ENCODE peak calls at places on chromosomes 4 and X, in five cellular contexts. One of them, this sample, is unnamed.

GRCh38 chrX:119502727-119503483 is 34.7 kb downstream of the SLC25A5 start:
- DNase-seq in effector memory CD8-positive, alpha-beta T cell: no peak
- DNase-seq in activated T-helper 1 cell treated with anti-CD3 and anti-CD28 coated beads, Interleukin-12 subunit alpha, Interleukin-12 subunit beta, Interleukin-2, Interleukin-4 antibody, amounts not matched to agents 30 ng/mL and 10 ng/mL and 1 ng/mL, durations not matched to agents 14 hours and 24 hours and 36 hours: peak; percentile 1
- DNase-seq in right atrium auricular region: no peak
- DNase-seq in HuH-7: no peak
- DNase-seq in this sample: no peak

GRCh38 chr4:146340798-146341197 is 126.5 kb downstream of the REELD1 start:
- DNase-seq in activated T-helper 1 cell treated with anti-CD3 and anti-CD28 coated beads, Interleukin-12 subunit alpha, Interleukin-12 subunit beta, Interleukin-2, Interleukin-4 antibody, amounts not matched to agents 30 ng/mL and 10 ng/mL and 1 ng/mL, durations not matched to agents 14 hours and 24 hours and 36 hours: no peak
- DNase-seq in effector memory CD8-positive, alpha-beta T cell: no peak
- DNase-seq in HuH-7: no peak
- DNase-seq in right atrium auricular region: no peak
- DNase-seq in this sample: no peak

GRCh38 chr4:107685740-107686139 is 34.3 kb downstream of the PAPSS1 start:
- DNase-seq in effector memory CD8-positive, alpha-beta T cell: no peak
- DNase-seq in right atrium auricular region: no peak
- DNase-seq in HuH-7: no peak
- DNase-seq in activated T-helper 1 cell treated with anti-CD3 and anti-CD28 coated beads, Interleukin-12 subunit alpha, Interleukin-12 subunit beta, Interleukin-2, Interleukin-4 antibody, amounts not matched to agents 30 ng/mL and 10 ng/mL and 1 ng/mL, durations not matched to agents 14 hours and 24 hours and 36 hours: no peak
- DNase-seq in this sample: no peak

GRCh38 chrX:397575-397974 is 10.9 kb upstream of the PPP2R3B start:
- DNase-seq in right atrium auricular region: no peak
- DNase-seq in HuH-7: no peak
- DNase-seq in activated T-helper 1 cell treated with anti-CD3 and anti-CD28 coated beads, Interleukin-12 subunit alpha, Interleukin-12 subunit beta, Interleukin-2, Interleukin-4 antibody, amounts not matched to agents 30 ng/mL and 10 ng/mL and 1 ng/mL, durations not matched to agents 14 hours and 24 hours and 36 hours: no peak
- DNase-seq in effector memory CD8-positive, alpha-beta T cell: no peak
- DNase-seq in this sample: no peak

GRCh38 chr4:139030614-139031235 is 15.1 kb downstream of the NOCT start:
- DNase-seq in activated T-helper 1 cell treated with anti-CD3 and anti-CD28 coated beads, Interleukin-12 subunit alpha, Interleukin-12 subunit beta, Interleukin-2, Interleukin-4 antibody, amounts not matched to agents 30 ng/mL and 10 ng/mL and 1 ng/mL, durations not matched to agents 14 hours and 24 hours and 36 hours: peak; percentile 55
- DNase-seq in HuH-7: peak; percentile 52
- DNase-seq in right atrium auricular region: peak; percentile 82
- DNase-seq in effector memory CD8-positive, alpha-beta T cell: peak; percentile 79
- DNase-seq in this sample: peak; percentile 72

GRCh38 chr4:163863082-163863481 is 368.6 kb downstream of the TMA16 start:
- DNase-seq in effector memory CD8-positive, alpha-beta T cell: no peak
- DNase-seq in HuH-7: no peak
- DNase-seq in right atrium auricular region: no peak
- DNase-seq in activated T-helper 1 cell treated with anti-CD3 and anti-CD28 coated beads, Interleukin-12 subunit alpha, Interleukin-12 subunit beta, Interleukin-2, Interleukin-4 antibody, amounts not matched to agents 30 ng/mL and 10 ng/mL and 1 ng/mL, durations not matched to agents 14 hours and 24 hours and 36 hours: no peak
- DNase-seq in this sample: no peak

GRCh38 chr4:7792616-7793015 is 147.0 kb downstream of the AFAP1 start:
- DNase-seq in HuH-7: no peak
- DNase-seq in effector memory CD8-positive, alpha-beta T cell: no peak
- DNase-seq in activated T-helper 1 cell treated with anti-CD3 and anti-CD28 coated beads, Interleukin-12 subunit alpha, Interleukin-12 subunit beta, Interleukin-2, Interleukin-4 antibody, amounts not matched to agents 30 ng/mL and 10 ng/mL and 1 ng/mL, durations not matched to agents 14 hours and 24 hours and 36 hours: no peak
- DNase-seq in right atrium auricular region: no peak
- DNase-seq in this sample: no peak

GRCh38 chr4:122010610-122011009 is 58.8 kb upstream of the TRPC3 start:
- DNase-seq in activated T-helper 1 cell treated with anti-CD3 and anti-CD28 coated beads, Interleukin-12 subunit alpha, Interleukin-12 subunit beta, Interleukin-2, Interleukin-4 antibody, amounts not matched to agents 30 ng/mL and 10 ng/mL and 1 ng/mL, durations not matched to agents 14 hours and 24 hours and 36 hours: no peak
- DNase-seq in HuH-7: no peak
- DNase-seq in right atrium auricular region: no peak
- DNase-seq in effector memory CD8-positive, alpha-beta T cell: no peak
- DNase-seq in this sample: no peak

GRCh38 chr4:137367608-137368007 is 164.7 kb downstream of the PCDH18 start:
- DNase-seq in right atrium auricular region: no peak
- DNase-seq in HuH-7: no peak
- DNase-seq in activated T-helper 1 cell treated with anti-CD3 and anti-CD28 coated beads, Interleukin-12 subunit alpha, Interleukin-12 subunit beta, Interleukin-2, Interleukin-4 antibody, amounts not matched to agents 30 ng/mL and 10 ng/mL and 1 ng/mL, durations not matched to agents 14 hours and 24 hours and 36 hours: no peak
- DNase-seq in effector memory CD8-positive, alpha-beta T cell: no peak
- DNase-seq in this sample: no peak

GRCh38 chr4:180665994-180666818 is 1577.0 kb upstream of the TENM3 start:
- DNase-seq in HuH-7: peak; percentile 3
- DNase-seq in effector memory CD8-positive, alpha-beta T cell: no peak
- DNase-seq in right atrium auricular region: no peak
- DNase-seq in activated T-helper 1 cell treated with anti-CD3 and anti-CD28 coated beads, Interleukin-12 subunit alpha, Interleukin-12 subunit beta, Interleukin-2, Interleukin-4 antibody, amounts not matched to agents 30 ng/mL and 10 ng/mL and 1 ng/mL, durations not matched to agents 14 hours and 24 hours and 36 hours: no peak
- DNase-seq in this sample: no peak

GRCh38 chrX:43718081-43718480 is 62.0 kb downstream of the MAOA start:
- DNase-seq in effector memory CD8-positive, alpha-beta T cell: no peak
- DNase-seq in activated T-helper 1 cell treated with anti-CD3 and anti-CD28 coated beads, Interleukin-12 subunit alpha, Interleukin-12 subunit beta, Interleukin-2, Interleukin-4 antibody, amounts not matched to agents 30 ng/mL and 10 ng/mL and 1 ng/mL, durations not matched to agents 14 hours and 24 hours and 36 hours: no peak
- DNase-seq in right atrium auricular region: no peak
- DNase-seq in HuH-7: no peak
- DNase-seq in this sample: no peak

GRCh38 chrX:54695816-54696487 is 102.1 kb downstream of the ITIH6 start:
- DNase-seq in right atrium auricular region: no peak
- DNase-seq in HuH-7: no peak
- DNase-seq in activated T-helper 1 cell treated with anti-CD3 and anti-CD28 coated beads, Interleukin-12 subunit alpha, Interleukin-12 subunit beta, Interleukin-2, Interleukin-4 antibody, amounts not matched to agents 30 ng/mL and 10 ng/mL and 1 ng/mL, durations not matched to agents 14 hours and 24 hours and 36 hours: no peak
- DNase-seq in effector memory CD8-positive, alpha-beta T cell: no peak
- DNase-seq in this sample: no peak

GRCh38 chr4:138639018-138639876 is 376.3 kb upstream of the NOCT start:
- DNase-seq in activated T-helper 1 cell treated with anti-CD3 and anti-CD28 coated beads, Interleukin-12 subunit alpha, Interleukin-12 subunit beta, Interleukin-2, Interleukin-4 antibody, amounts not matched to agents 30 ng/mL and 10 ng/mL and 1 ng/mL, durations not matched to agents 14 hours and 24 hours and 36 hours: no peak
- DNase-seq in effector memory CD8-positive, alpha-beta T cell: no peak
- DNase-seq in HuH-7: no peak
- DNase-seq in right atrium auricular region: no peak
- DNase-seq in this sample: no peak

GRCh38 chrX:13051529-13052172 is 7.2 kb upstream of the FAM9C start:
- DNase-seq in effector memory CD8-positive, alpha-beta T cell: peak; percentile 2
- DNase-seq in right atrium auricular region: no peak
- DNase-seq in activated T-helper 1 cell treated with anti-CD3 and anti-CD28 coated beads, Interleukin-12 subunit alpha, Interleukin-12 subunit beta, Interleukin-2, Interleukin-4 antibody, amounts not matched to agents 30 ng/mL and 10 ng/mL and 1 ng/mL, durations not matched to agents 14 hours and 24 hours and 36 hours: no peak
- DNase-seq in HuH-7: no peak
- DNase-seq in this sample: no peak

GRCh38 chr4:163991268-163991667 is 496.8 kb downstream of the TMA16 start:
- DNase-seq in activated T-helper 1 cell treated with anti-CD3 and anti-CD28 coated beads, Interleukin-12 subunit alpha, Interleukin-12 subunit beta, Interleukin-2, Interleukin-4 antibody, amounts not matched to agents 30 ng/mL and 10 ng/mL and 1 ng/mL, durations not matched to agents 14 hours and 24 hours and 36 hours: no peak
- DNase-seq in right atrium auricular region: no peak
- DNase-seq in effector memory CD8-positive, alpha-beta T cell: no peak
- DNase-seq in HuH-7: no peak
- DNase-seq in this sample: no peak

GRCh38 chrX:74420194-74421035 is 878 bp upstream of the SLC16A2 start:
- DNase-seq in right atrium auricular region: peak; percentile 72
- DNase-seq in effector memory CD8-positive, alpha-beta T cell: no peak
- DNase-seq in HuH-7: no peak
- DNase-seq in activated T-helper 1 cell treated with anti-CD3 and anti-CD28 coated beads, Interleukin-12 subunit alpha, Interleukin-12 subunit beta, Interleukin-2, Interleukin-4 antibody, amounts not matched to agents 30 ng/mL and 10 ng/mL and 1 ng/mL, durations not matched to agents 14 hours and 24 hours and 36 hours: no peak
- DNase-seq in this sample: peak; percentile 47

This sample was measured in Caco-2.